ENCODE peak calls at places on chromosomes 7 and 10, in five cellular contexts. Z, N, T, D and S are unnamed samples.

GRCh38 chr7:44191171-44191570 is 1.9 kb upstream of the GCK start:
- DNase-seq in Z (no peak), N (no peak), T (no peak), D (no peak), S (no peak)

GRCh38 chr10:133366751-133367150 is 6.4 kb downstream of the ECHS1 start:
- DNase-seq in Z (no peak), N (no peak), T (no peak), D (no peak), S (no peak)

GRCh38 chr7:80060218-80060806 is 74.3 kb upstream of the GNAI1 start:
- DNase-seq in Z (peak), N (peak), T (peak), D (peak), S (peak)

GRCh38 chr7:159144756-159145543 is at the start of gene VIPR2:
- DNase-seq in Z (no peak), N (no peak), T (no peak), D (no peak), S (no peak)

GRCh38 chr7:30799206-30799975 is 28.2 kb downstream of the MINDY4 start:
- DNase-seq in Z (peak), N (peak), T (peak), D (peak), S (peak)

GRCh38 chr7:92357260-92357659 is 90.0 kb upstream of the GATAD1 start:
- DNase-seq in Z (no peak), N (no peak), T (no peak), D (no peak), S (no peak)

GRCh38 chr7:43953071-43953470 is 26.8 kb downstream of the UBE2D4 start:
- DNase-seq in Z (no peak), N (no peak), T (no peak), D (no peak), S (no peak)

GRCh38 chr10:103533827-103534226 is 40.3 kb downstream of the NEURL1 start:
- DNase-seq in Z (no peak), N (no peak), T (no peak), D (no peak), S (no peak)

GRCh38 chr7:92025260-92025659 is 84.6 kb downstream of the AKAP9 start:
- DNase-seq in Z (peak), N (peak), T (peak), D (peak), S (peak)

GRCh38 chr10:26733750-26734568 is 36.5 kb downstream of the PDSS1 start:
- DNase-seq in Z (no peak), N (no peak), T (no peak), D (no peak), S (no peak)

GRCh38 chr10:34386911-34387310 is 428.2 kb downstream of the PARD3 start:
- DNase-seq in Z (no peak), N (no peak), T (no peak), D (no peak), S (no peak)

GRCh38 chr10:129919358-129919757 is 44.7 kb downstream of the EBF3 start:
- DNase-seq in Z (no peak), N (no peak), T (no peak), D (no peak), S (no peak)

GRCh38 chr10:22253578-22253882 is 35.7 kb upstream of the EBLN1 start:
- DNase-seq in Z (no peak), N (no peak), T (no peak), D (peak), S (no peak)

GRCh38 chr10:71483135-71483534 is 86.4 kb downstream of the CDH23 start:
- DNase-seq in Z (no peak), N (no peak), T (no peak), D (no peak), S (no peak)

GRCh38 chr10:9339702-9340101 is 1285.2 kb downstream of the GATA3 start:
- DNase-seq in Z (no peak), N (no peak), T (no peak), D (no peak), S (no peak)

GRCh38 chr7:46784746-46785145 is 797.2 kb downstream of the TNS3 start:
- DNase-seq in Z (peak), N (peak), T (peak), D (peak), S (peak)

GRCh38 chr7:64908358-64908757 is 5.3 kb downstream of the ZNF273 start:
- DNase-seq in Z (no peak), N (no peak), T (no peak), D (no peak), S (no peak)

GRCh38 chr10:6385683-6386082 is 183.0 kb downstream of the PFKFB3 start:
- DNase-seq in Z (peak), N (peak), T (peak), D (no peak), S (peak)

GRCh38 chr7:51249991-51250390 is 66.6 kb downstream of the COBL start:
- DNase-seq in Z (no peak), N (no peak), T (no peak), D (no peak), S (no peak)

GRCh38 chr10:3014968-3015367 is 52.4 kb upstream of the PFKP start:
- DNase-seq in Z (no peak), N (peak), T (no peak), D (no peak), S (peak)

GRCh38 chr7:96303686-96304443 is 18.0 kb downstream of the SLC25A13 start:
- DNase-seq in Z (peak), N (peak), T (peak), D (no peak), S (peak)

GRCh38 chr10:50421026-50421719 is 169.9 kb upstream of the ASAH2 start:
- DNase-seq in Z (no peak), N (peak), T (peak), D (peak), S (peak)

GRCh38 chr7:96233084-96233483 is 88.8 kb downstream of the SLC25A13 start:
- DNase-seq in Z (no peak), N (no peak), T (no peak), D (no peak), S (no peak)

GRCh38 chr7:79452495-79453265 is 787 bp downstream of the MAGI2 start:
- DNase-seq in Z (peak), N (no peak), T (peak), D (peak), S (no peak)

GRCh38 chr7:64551375-64552142 is 11.3 kb downstream of the ZNF680 start:
- DNase-seq in Z (no peak), N (no peak), T (no peak), D (no peak), S (no peak)

GRCh38 chr10:110818311-110819257 is 53.1 kb upstream of the PDCD4 start:
- DNase-seq in Z (no peak), N (peak), T (no peak), D (no peak), S (no peak)
- H3K27ac ChIP-seq in Z (no peak), N (no peak), T (no peak), D (no peak), S (no peak)

DNA sequence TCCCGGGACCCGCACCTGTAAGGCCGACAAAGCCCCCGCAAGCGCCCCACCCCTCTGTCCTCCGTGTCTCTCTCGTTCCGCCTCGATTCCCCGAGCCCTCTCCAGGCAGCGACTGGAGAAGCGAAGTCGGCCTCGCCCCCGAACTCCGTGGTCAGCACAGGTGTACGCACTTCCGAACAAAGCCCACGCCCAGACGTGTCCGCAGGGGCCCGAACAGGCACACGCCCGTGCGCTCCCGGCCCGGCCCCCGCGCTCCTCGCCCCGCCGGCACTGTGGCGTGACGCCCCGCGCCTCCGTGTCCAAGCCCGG is 758 bp downstream of the NRCAM start:
- DNase-seq in Z (no peak), N (no peak), T (no peak), D (no peak), S (no peak)
- TF ChIP-seq EZH2 in Z (peak), N (no peak), T (no peak), D (no peak), S (no peak)

GRCh38 chr10:125094111-125094705 is 66.2 kb downstream of the CTBP2 start:
- DNase-seq in Z (no peak), N (no peak), T (no peak), D (no peak), S (no peak)
- H3K9ac ChIP-seq in Z (peak), N (no peak), T (no peak), D (no peak), S (no peak)

GRCh38 chr7:112186300-112186699 is 19.9 kb downstream of the DOCK4 start:
- DNase-seq in Z (no peak), N (no peak), T (no peak), D (no peak), S (no peak)

GRCh38 chr7:112185005-112185834 is 21.0 kb downstream of the DOCK4 start:
- DNase-seq in Z (no peak), N (peak), T (no peak), D (peak), S (no peak)

GRCh38 chr7:112184455-112184854 is 21.7 kb downstream of the DOCK4 start:
- DNase-seq in Z (no peak), N (no peak), T (no peak), D (no peak), S (no peak)

GRCh38 chr7:112182749-112183148 is 23.4 kb downstream of the DOCK4 start:
- DNase-seq in Z (no peak), N (no peak), T (no peak), D (no peak), S (no peak)

DNA sequence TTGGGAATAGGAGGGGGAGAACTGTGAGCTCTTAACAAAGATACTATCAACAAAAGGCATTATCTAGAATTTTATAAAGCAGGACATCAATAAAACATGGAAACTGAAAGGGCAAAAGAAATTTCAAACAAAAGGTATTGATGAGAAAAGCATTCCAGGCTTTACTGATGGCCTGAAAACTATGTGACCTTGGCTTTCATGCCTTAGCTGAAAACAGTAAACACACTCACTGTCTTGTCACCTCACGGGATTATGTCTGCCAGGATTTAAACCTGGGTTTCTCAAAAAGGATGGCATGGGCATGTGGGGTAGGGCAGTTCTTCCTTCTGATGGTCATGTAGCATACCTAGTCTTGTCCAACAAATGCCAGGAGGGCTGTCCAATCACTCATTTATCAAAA is 22.9 kb downstream of the DOCK4 start:
- DNase-seq in Z (no peak), N (no peak), T (no peak), D (no peak), S (no peak)
- H3K27ac ChIP-seq in Z (no peak), N (no peak), T (no peak), D (no peak), S (no peak)